ENCODE peak calls at places on chromosomes 16 and 17, in six cellular contexts. One of them, this sample, is unnamed.
A peak's percentile ranks its signal among the peaks of the same experiment; 100 is the strongest.

GRCh38 chr17:42680331-42680808 is 1.3 kb downstream of the CCR10 start:
- DNase-seq in dorsolateral prefrontal cortex: no peak
- DNase-seq in left ventricle myocardium inferior: no peak
- DNase-seq in A549: no peak
- DNase-seq in endothelial cell: no peak
- DNase-seq in frontal cortex: no peak
- DNase-seq in this sample: no peak

GRCh38 chr17:13884347-13884746 is 185.0 kb upstream of the COX10 start:
- DNase-seq in dorsolateral prefrontal cortex: no peak
- DNase-seq in left ventricle myocardium inferior: no peak
- DNase-seq in A549: no peak
- DNase-seq in endothelial cell: no peak
- DNase-seq in frontal cortex: no peak
- DNase-seq in this sample: no peak

GRCh38 chr17:76432712-76433336 is 20.1 kb downstream of the UBE2O start:
- DNase-seq in dorsolateral prefrontal cortex: no peak
- DNase-seq in left ventricle myocardium inferior: no peak
- DNase-seq in A549: no peak
- DNase-seq in endothelial cell: no peak
- DNase-seq in frontal cortex: no peak
- DNase-seq in this sample: no peak

GRCh38 chr16:30637952-30638351 is 12.8 kb upstream of the PRR14 start:
- DNase-seq in dorsolateral prefrontal cortex: no peak
- DNase-seq in left ventricle myocardium inferior: no peak
- DNase-seq in A549: peak; percentile 42
- DNase-seq in endothelial cell: no peak
- DNase-seq in frontal cortex: no peak
- DNase-seq in this sample: no peak

GRCh38 chr16:67525176-67525860 is 3.3 kb upstream of the RIPOR1 start:
- DNase-seq in dorsolateral prefrontal cortex: no peak
- DNase-seq in left ventricle myocardium inferior: no peak
- DNase-seq in A549: no peak
- DNase-seq in endothelial cell: no peak
- DNase-seq in frontal cortex: no peak
- DNase-seq in this sample: no peak

GRCh38 chr17:19447085-19447583 is 36.1 kb downstream of the RNF112 start:
- DNase-seq in dorsolateral prefrontal cortex: peak; percentile 70
- DNase-seq in left ventricle myocardium inferior: no peak
- DNase-seq in A549: peak; percentile 80
- DNase-seq in endothelial cell: peak; percentile 82
- DNase-seq in frontal cortex: peak; percentile 83
- DNase-seq in this sample: peak; percentile 83

GRCh38 chr17:47119746-47120520 is 69.2 kb downstream of the CDC27 start:
- DNase-seq in dorsolateral prefrontal cortex: no peak
- DNase-seq in left ventricle myocardium inferior: no peak
- DNase-seq in A549: no peak
- DNase-seq in endothelial cell: no peak
- DNase-seq in frontal cortex: no peak
- DNase-seq in this sample: no peak

GRCh38 chr17:21132428-21132827 is 5.7 kb downstream of the DHRS7B start:
- DNase-seq in dorsolateral prefrontal cortex: no peak
- DNase-seq in left ventricle myocardium inferior: no peak
- DNase-seq in A549: no peak
- DNase-seq in endothelial cell: no peak
- DNase-seq in frontal cortex: no peak
- DNase-seq in this sample: no peak

GRCh38 chr17:29614345-29615047 is 8.2 kb downstream of the CORO6 start:
- DNase-seq in dorsolateral prefrontal cortex: no peak
- DNase-seq in left ventricle myocardium inferior: no peak
- DNase-seq in A549: no peak
- DNase-seq in endothelial cell: no peak
- DNase-seq in frontal cortex: no peak
- DNase-seq in this sample: peak; percentile 60

GRCh38 chr17:37177234-37177633 is 198.6 kb upstream of the C17orf78 start:
- DNase-seq in dorsolateral prefrontal cortex: no peak
- DNase-seq in left ventricle myocardium inferior: no peak
- DNase-seq in A549: no peak
- DNase-seq in endothelial cell: no peak
- DNase-seq in frontal cortex: no peak
- DNase-seq in this sample: no peak

GRCh38 chr17:58049533-58049932 is 33.7 kb upstream of the DYNLL2 start:
- DNase-seq in dorsolateral prefrontal cortex: no peak
- DNase-seq in left ventricle myocardium inferior: no peak
- DNase-seq in A549: no peak
- DNase-seq in endothelial cell: no peak
- DNase-seq in frontal cortex: no peak
- DNase-seq in this sample: no peak

GRCh38 chr17:37094391-37094790 is 145.6 kb downstream of the AATF start:
- DNase-seq in dorsolateral prefrontal cortex: no peak
- DNase-seq in left ventricle myocardium inferior: no peak
- DNase-seq in A549: no peak
- DNase-seq in endothelial cell: no peak
- DNase-seq in frontal cortex: no peak
- DNase-seq in this sample: no peak